ENCODE peak calls at places on chromosome 19, in five cellular contexts. U, B, G, V and S are unnamed samples. For H3K36me3 and H3K4me1, the result is how much of the 10 kb centered on the place peaks cover.

GRCh38 chr19:46492841-46493235 is 2.8 kb downstream of the PNMA8B start:
- DNase-seq in B (no peak), G (no peak), V (no peak), U (no peak), S (no peak)

GRCh38 chr19:11737964-11738745 is 591 bp downstream of the ZNF823 start:
- DNase-seq in B (peak), G (peak), V (peak), U (peak), S (peak)

GRCh38 chr19:2491130-2491801 is 15.3 kb downstream of the GADD45B start:
- DNase-seq in U (peak), G (no peak), V (peak), B (peak), S (peak)

GRCh38 chr19:4442846-4443146 is 14.8 kb downstream of the UBXN6 start:
- DNase-seq in U (no peak), B (no peak), G (no peak), V (no peak), S (no peak)

GRCh38 chr19:16420781-16421386 is 50.9 kb downstream of the EPS15L1 start:
- DNase-seq in G (no peak), B (no peak), V (no peak), U (no peak), S (no peak)

GRCh38 chr19:10390652-10391286 is 10.4 kb upstream of the TYK2 start:
- DNase-seq in B (peak), U (peak), V (peak), G (peak), S (peak)

GRCh38 chr19:11192957-11193939 is 4.1 kb downstream of the KANK2 start:
- DNase-seq in G (no peak), B (no peak), U (no peak), V (no peak), S (no peak)

GRCh38 chr19:6828698-6829633 is 56.5 kb downstream of the VAV1 start:
- DNase-seq in U (no peak), B (no peak), V (no peak), G (no peak), S (no peak)

GRCh38 chr19:33472696-33473624 is 48.6 kb downstream of the PEPD start:
- DNase-seq in G (no peak), B (peak), U (no peak), V (no peak), S (no peak)

GRCh38 chr19:18594096-18594823 is 5.7 kb downstream of the REX1BD start:
- DNase-seq in B (peak), V (peak), G (peak), U (peak), S (peak)

GRCh38 chr19:45522010-45522941 is 15.0 kb downstream of the VASP start:
- DNase-seq in U (no peak), G (no peak), B (no peak), V (peak), S (no peak)

GRCh38 chr19:2168619-2169424 is 5.1 kb downstream of the DOT1L start:
- DNase-seq in B (peak), U (peak), G (peak), V (peak), S (peak)

GRCh38 chr19:38055655-38056521 is 148.9 kb downstream of the SIPA1L3 start:
- DNase-seq in B (no peak), V (no peak), U (no peak), G (no peak), S (no peak)

GRCh38 chr19:39996218-39996810 is 546 bp upstream of the ZNF546 start:
- DNase-seq in U (no peak), V (no peak), G (peak), B (no peak), S (peak)

GRCh38 chr19:10712754-10713153 is 5.1 kb upstream of the DNM2 start:
- DNase-seq in B (no peak), V (peak), U (no peak), G (no peak), S (no peak)

DNA sequence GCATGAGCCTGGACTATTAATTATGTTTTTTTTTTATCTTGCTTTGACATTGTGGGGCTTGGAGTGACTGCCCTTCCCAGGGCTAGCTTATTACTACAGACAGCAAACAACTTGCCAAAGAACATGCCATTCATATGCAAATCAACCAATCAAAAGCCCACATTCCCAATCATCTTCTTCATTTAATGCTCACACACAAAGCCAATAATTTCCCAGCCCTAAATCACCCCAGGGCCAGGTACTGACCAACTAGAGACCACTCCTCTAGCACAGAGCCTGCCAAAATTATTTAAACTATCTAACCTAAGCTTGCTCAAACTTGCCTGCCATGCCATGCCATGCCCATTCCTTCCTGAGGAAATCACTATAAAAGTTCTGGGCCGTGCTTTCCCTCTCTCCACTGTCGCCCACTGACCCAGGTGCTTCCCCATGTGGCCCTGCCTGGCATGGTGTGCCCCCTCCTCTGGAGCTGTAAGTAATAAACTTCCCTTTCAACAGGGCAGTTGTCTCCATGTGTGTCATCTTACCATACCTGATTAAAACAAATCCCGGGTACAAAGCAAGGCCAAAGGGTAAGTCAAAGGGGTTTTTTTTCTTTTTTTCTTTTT is 15.7 kb downstream of the PBX4 start:
- DNase-seq in V (no peak), B (no peak), G (peak), U (no peak), S (no peak)
- H3K36me3 ChIP-seq in V (under half), B (under half), G (under half), U (under half), S (under half)

DNA sequence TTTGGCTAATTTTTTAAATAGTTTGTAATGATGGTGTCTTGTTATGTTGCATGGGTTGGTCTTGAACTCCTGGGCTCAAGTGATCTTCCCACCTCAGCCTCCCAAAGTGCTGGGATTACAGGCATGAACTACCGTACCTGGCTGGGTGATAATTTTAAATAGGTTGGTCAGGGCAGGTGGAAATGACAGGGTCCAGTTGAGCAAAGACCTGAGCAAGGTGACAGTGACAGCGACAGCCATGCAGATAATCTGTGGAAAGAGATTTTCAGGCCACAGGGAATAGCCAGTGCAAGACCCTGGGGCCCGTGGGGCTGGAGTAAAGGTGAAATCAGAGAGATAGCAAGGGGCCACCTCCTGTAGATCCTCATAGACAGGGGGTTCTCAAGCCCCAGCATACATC is 3.5 kb downstream of the SPACA6 start:
- DNase-seq in G (no peak), V (no peak), U (no peak), B (no peak), S (no peak)
- H3K4me1 ChIP-seq in G (under half), V (under half), U (under half), B (under half), S (under half)

DNA sequence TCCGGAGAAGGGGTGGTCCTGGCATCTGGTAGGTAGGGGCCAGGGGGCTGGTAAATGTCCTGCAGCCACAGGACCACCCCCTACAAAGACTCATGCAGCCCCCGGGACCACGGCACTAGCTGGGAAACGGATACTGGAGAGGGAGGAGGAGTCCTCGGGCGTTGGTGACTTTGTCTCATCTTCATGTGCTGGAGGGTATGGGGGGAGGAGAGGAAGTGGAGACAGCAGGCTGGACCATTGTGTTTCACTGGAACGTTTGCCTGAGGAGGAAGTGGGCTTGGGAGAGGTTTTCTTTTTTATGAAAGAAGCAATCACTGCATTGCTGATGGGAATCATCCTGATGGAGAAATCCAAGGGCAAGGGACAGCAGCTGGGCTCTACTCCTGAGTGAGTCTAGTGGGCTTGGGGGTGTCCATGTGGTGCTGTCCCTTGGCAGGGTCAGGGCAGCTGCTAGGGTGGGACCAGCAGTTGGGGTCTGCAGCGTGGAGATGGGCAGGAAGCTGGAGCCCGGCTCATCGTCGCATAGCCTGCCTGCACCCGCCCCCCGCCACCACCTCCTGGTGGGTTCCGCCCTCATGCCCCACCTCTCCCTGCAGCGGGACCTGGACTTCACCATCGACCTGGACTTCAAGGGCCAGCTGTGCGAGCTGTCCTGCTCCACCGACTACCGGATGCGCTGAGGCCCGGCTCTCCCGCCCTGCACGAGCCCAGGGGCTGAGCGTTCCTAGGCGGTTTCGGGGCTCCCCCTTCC is 1.7 kb upstream of the ADM5 start:
- DNase-seq in U (no peak), B (no peak), G (no peak), V (no peak), S (no peak)
- H3K36me3 ChIP-seq in U (under half), B (half or more), G (under half), V (under half), S (under half)

GRCh38 chr19:27833031-27833430 is 1379.9 kb downstream of the UQCRFS1 start:
- DNase-seq in B (no peak), U (no peak), G (no peak), V (no peak), S (no peak)
- H3K4me1 ChIP-seq in B (under half), U (under half), G (under half), V (under half), S (under half)